ENCODE peak calls at places on chromosomes 13 and 19, in six cellular contexts. V, G, P, N, S and Q are unnamed samples.

GRCh38 chr13:24997367-24997967 is 98.5 kb upstream of the PABPC3 start:
- DNase-seq in P (peak; percentile 42), S (peak; percentile 44), G (no peak), V (peak; percentile 51), N (peak; percentile 83), Q (peak; percentile 19)

GRCh38 chr19:6776999-6777398 is 4.5 kb downstream of the VAV1 start:
- DNase-seq in G (no peak), N (no peak), P (no peak), V (no peak), S (no peak), Q (no peak)

GRCh38 chr19:36093146-36093662 is 17.7 kb upstream of the OVOL3 start:
- DNase-seq in N (no peak), V (no peak), G (no peak), P (peak; percentile 57), S (no peak), Q (peak; percentile 49)

GRCh38 chr19:40614595-40615411 is 13.6 kb downstream of the LTBP4 start:
- DNase-seq in S (peak; percentile 95), N (no peak), V (peak; percentile 98), P (peak; percentile 93), G (peak; percentile 93), Q (peak; percentile 87)

GRCh38 chr19:952680-953500 is 27.1 kb downstream of the ARID3A start:
- DNase-seq in S (no peak), G (no peak), V (peak; percentile 40), P (peak; percentile 48), N (no peak), Q (no peak)

GRCh38 chr13:110123041-110123809 is 183.7 kb downstream of the COL4A1 start:
- DNase-seq in P (no peak), G (peak; percentile 48), S (no peak), V (no peak), N (peak; percentile 14), Q (no peak)

GRCh38 chr13:24178847-24179845 is 18.6 kb downstream of the SPATA13 start:
- DNase-seq in P (no peak), N (no peak), V (peak; percentile 38), S (no peak), G (no peak), Q (no peak)

GRCh38 chr19:29666634-29667389 is 1.6 kb downstream of the PLEKHF1 start:
- DNase-seq in N (no peak), P (peak; percentile 85), V (peak; percentile 75), G (peak; percentile 81), S (peak; percentile 54), Q (peak; percentile 72)

GRCh38 chr13:31982540-31982939 is 49.0 kb upstream of the FRY start:
- DNase-seq in S (peak; percentile 99), N (peak; percentile 94), G (peak; percentile 86), P (peak; percentile 70), V (peak; percentile 96), Q (peak; percentile 61)

GRCh38 chr13:87676254-87677042 is 5.3 kb downstream of the SLITRK5 start:
- DNase-seq in S (no peak), V (no peak), P (no peak), N (no peak), G (no peak), Q (no peak)

GRCh38 chr13:78816592-78816991 is 157.6 kb upstream of the OBI1 start:
- DNase-seq in N (no peak), P (no peak), V (no peak), S (no peak), G (no peak), Q (no peak)

GRCh38 chr19:49409441-49410029 is 13.7 kb downstream of the PTH2 start:
- DNase-seq in V (no peak), G (no peak), S (no peak), P (no peak), N (no peak), Q (no peak)

GRCh38 chr19:2514981-2515518 is 39.1 kb downstream of the GADD45B start:
- DNase-seq in P (no peak), G (no peak), V (no peak), N (no peak), S (no peak), Q (no peak)

GRCh38 chr13:23867027-23867491 is 22.1 kb downstream of the MIPEP start:
- DNase-seq in N (no peak), P (peak; percentile 53), S (peak; percentile 79), G (no peak), V (peak; percentile 41), Q (peak; percentile 59)

GRCh38 chr13:23755040-23755439 is 134.2 kb downstream of the MIPEP start:
- DNase-seq in P (no peak), V (no peak), N (peak; percentile 67), G (no peak), S (no peak), Q (no peak)

GRCh38 chr13:107138468-107138867 is 570.5 kb upstream of the ARGLU1 start:
- DNase-seq in V (no peak), G (no peak), P (no peak), N (no peak), S (no peak), Q (peak; percentile 9)

GRCh38 chr19:13835791-13836723 is 40.8 kb downstream of the ZSWIM4 start:
- DNase-seq in S (no peak), N (no peak), V (no peak), G (no peak), P (no peak), Q (peak; percentile 14)

GRCh38 chr13:45328661-45329105 is 12.3 kb downstream of the TPT1 start:
- DNase-seq in P (peak; percentile 44), S (peak; percentile 72), G (no peak), V (peak; percentile 88), N (no peak), Q (peak; percentile 45)

GRCh38 chr19:30071871-30072270 is 129.8 kb downstream of the URI1 start:
- DNase-seq in S (no peak), G (no peak), P (no peak), N (no peak), V (no peak), Q (no peak)

GRCh38 chr19:34759218-34759917 is 13.6 kb downstream of the ZNF599 start:
- DNase-seq in G (no peak), N (no peak), V (no peak), P (no peak), S (no peak), Q (no peak)

GRCh38 chr19:53432088-53432661 is 391 bp downstream of the ZNF761 start:
- DNase-seq in V (peak; percentile 7), P (peak; percentile 28), G (peak; percentile 60), S (peak; percentile 0), N (no peak), Q (peak; percentile 22)

GRCh38 chr13:100363874-100364273 is 224.7 kb downstream of the GGACT start:
- DNase-seq in P (no peak), N (peak; percentile 54), S (peak; percentile 24), V (peak; percentile 3), G (no peak), Q (no peak)

GRCh38 chr13:111384441-111385181 is 64.2 kb downstream of the TEX29 start:
- DNase-seq in V (no peak), G (no peak), N (peak; percentile 51), S (no peak), P (no peak), Q (no peak)

GRCh38 chr13:49319555-49320350 is 72.0 kb downstream of the CDADC1 start:
- DNase-seq in N (no peak), G (no peak), S (no peak), V (peak; percentile 46), P (no peak), Q (peak; percentile 45)

GRCh38 chr19:14699641-14700040 is 9.8 kb downstream of the ZNF333 start:
- DNase-seq in P (no peak), N (no peak), S (no peak), G (no peak), V (peak; percentile 8), Q (no peak)

GRCh38 chr13:102460806-102461205 is 59.0 kb upstream of the FGF14 start:
- DNase-seq in V (no peak), S (no peak), P (no peak), N (no peak), G (no peak), Q (no peak)

GRCh38 chr19:57587529-57587928 is 3.6 kb downstream of the ZIK1 start:
- DNase-seq in N (no peak), V (peak; percentile 24), G (no peak), S (peak; percentile 83), P (peak; percentile 60), Q (peak; percentile 57)